ENCODE peak calls at places on chromosome 11, in nine cellular contexts. R, T, E, F, L, U, Q, Y and X are unnamed samples.

GRCh38 chr11:83521647-83522596 is 235.8 kb upstream of the CCDC90B start:
- DNase-seq in R (no peak), T (no peak), E (peak), F (no peak), L (no peak), U (no peak), Q (no peak), Y (no peak), X (peak)

GRCh38 chr11:23569547-23569946 is 709.3 kb upstream of the CCDC179 start:
- DNase-seq in R (no peak), T (no peak), E (no peak), F (no peak), L (no peak), U (no peak), Q (no peak), Y (no peak), X (no peak)

GRCh38 chr11:73159981-73160777 is 18.1 kb upstream of the FCHSD2 start:
- DNase-seq in R (no peak), T (no peak), E (no peak), F (no peak), L (no peak), U (no peak), Q (no peak), Y (no peak), X (no peak)

GRCh38 chr11:111601979-111602864 is at the start of gene SIK2:
- DNase-seq in R (peak), T (no peak), E (peak), F (peak), L (peak), U (peak), Q (peak), Y (peak), X (peak)

GRCh38 chr11:70432580-70432979 is 34.3 kb downstream of the CTTN start:
- DNase-seq in R (no peak), T (no peak), E (no peak), F (no peak), L (no peak), U (no peak), Q (no peak), Y (no peak), X (no peak)

GRCh38 chr11:32884770-32885384 is 7.7 kb upstream of the QSER1 start:
- DNase-seq in R (no peak), T (no peak), E (peak), F (no peak), L (no peak), U (no peak), Q (no peak), Y (no peak), X (no peak)

GRCh38 chr11:10456519-10456918 is 1.5 kb downstream of the AMPD3 start:
- DNase-seq in R (no peak), T (no peak), E (no peak), F (no peak), L (no peak), U (no peak), Q (no peak), Y (no peak), X (no peak)

GRCh38 chr11:117715801-117716200 is 81.2 kb downstream of the DSCAML1 start:
- DNase-seq in R (no peak), T (no peak), E (no peak), F (no peak), L (no peak), U (no peak), Q (no peak), Y (no peak), X (no peak)

GRCh38 chr11:128692750-128693578 is 908 bp upstream of the FLI1 start:
- DNase-seq in R (no peak), T (no peak), E (peak), F (no peak), L (peak), U (no peak), Q (peak), Y (peak), X (no peak)

GRCh38 chr11:19467904-19468303 is 227.2 kb upstream of the E2F8 start:
- DNase-seq in R (no peak), T (no peak), E (no peak), F (no peak), L (no peak), U (no peak), Q (no peak), Y (no peak), X (no peak)

GRCh38 chr11:12272821-12273617 is 104.4 kb upstream of the PARVA start:
- DNase-seq in R (peak), T (peak), E (no peak), F (no peak), L (no peak), U (no peak), Q (no peak), Y (no peak), X (no peak)

GRCh38 chr11:120223793-120224192 is 13.0 kb downstream of the OAF start:
- DNase-seq in R (no peak), T (no peak), E (no peak), F (no peak), L (no peak), U (no peak), Q (no peak), Y (no peak), X (no peak)

GRCh38 chr11:83011333-83012167 is 60.1 kb downstream of the RAB30 start:
- DNase-seq in R (peak), T (no peak), E (no peak), F (no peak), L (no peak), U (no peak), Q (no peak), Y (no peak), X (no peak)

GRCh38 chr11:10655931-10656576 is 37.5 kb downstream of the IRAG1 start:
- DNase-seq in R (no peak), T (no peak), E (no peak), F (no peak), L (no peak), U (no peak), Q (no peak), Y (no peak), X (no peak)

GRCh38 chr11:70158201-70158600 is 44.9 kb upstream of the FADD start:
- DNase-seq in R (no peak), T (no peak), E (peak), F (peak), L (no peak), U (peak), Q (no peak), Y (no peak), X (no peak)

GRCh38 chr11:117074122-117074521 is 24.1 kb downstream of the SIK3 start:
- DNase-seq in R (no peak), T (no peak), E (no peak), F (no peak), L (no peak), U (no peak), Q (no peak), Y (no peak), X (no peak)

GRCh38 chr11:44365616-44366015 is 55.7 kb upstream of the ALX4 start:
- DNase-seq in R (no peak), T (no peak), E (no peak), F (no peak), L (no peak), U (no peak), Q (no peak), Y (no peak), X (no peak)

GRCh38 chr11:126862664-126863247 is 137.8 kb downstream of the KIRREL3 start:
- DNase-seq in R (no peak), T (no peak), E (peak), F (no peak), L (no peak), U (no peak), Q (no peak), Y (no peak), X (no peak)

DNA sequence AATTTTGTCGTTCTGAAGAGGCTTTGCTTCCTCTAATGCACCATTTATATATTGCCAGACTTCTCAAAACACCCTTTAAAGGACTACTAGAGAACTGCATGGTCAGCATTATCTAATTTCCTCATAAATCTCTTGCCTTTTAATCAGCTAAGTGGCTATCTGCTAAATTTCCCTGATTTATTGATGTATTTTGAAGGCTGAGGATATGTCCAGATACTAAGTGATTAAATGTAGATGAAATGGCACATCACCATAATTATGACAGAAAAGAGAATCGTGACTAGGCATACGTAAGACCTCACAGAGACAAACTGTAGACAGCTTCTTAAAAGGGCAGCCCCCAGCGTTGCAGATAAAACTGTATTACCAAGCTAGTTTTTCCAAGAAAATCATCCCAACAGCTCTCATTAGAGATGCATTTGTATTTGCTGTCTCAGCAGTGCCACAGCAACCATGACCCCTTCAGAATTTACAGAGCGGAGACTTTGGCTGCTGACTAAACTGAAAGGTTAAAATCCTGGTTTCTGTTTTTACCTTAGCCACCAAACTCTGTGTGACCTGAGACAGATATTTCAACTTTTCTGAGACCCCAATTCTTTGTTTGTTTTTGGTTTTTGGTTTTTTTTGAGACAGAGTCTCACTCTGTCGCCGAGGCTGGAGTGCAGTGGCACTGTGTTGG is 67.1 kb upstream of the SLN start:
- DNase-seq in R (no peak), T (no peak), E (no peak), F (no peak), L (no peak), U (no peak), Q (no peak), Y (no peak), X (no peak)
- TF ChIP-seq CTCF in R (no peak), T (no peak), E (no peak), F (no peak), L (no peak), U (no peak), Q (no peak), Y (no peak), X (no peak)

GRCh38 chr11:8941341-8942103 is 1.3 kb downstream of the ASCL3 start:
- DNase-seq in R (no peak), T (no peak), E (no peak), F (no peak), L (no peak), U (no peak), Q (no peak), Y (no peak), X (no peak)
- H3K4me3 ChIP-seq in R (no peak), T (no peak), E (no peak), F (no peak), L (no peak), U (no peak), Q (no peak), Y (no peak), X (no peak)

GRCh38 chr11:810040-810567 is 337 bp downstream of the RPLP2 start:
- DNase-seq in R (no peak), T (no peak), E (no peak), F (no peak), L (no peak), U (no peak), Q (no peak), Y (no peak), X (no peak)
- TF ChIP-seq CTCF in R (no peak), T (no peak), E (no peak), F (peak), L (no peak), U (no peak), Q (no peak), Y (no peak), X (no peak)

GRCh38 chr11:122976734-122977454 is 4.7 kb downstream of the BSX start:
- DNase-seq in R (no peak), T (no peak), E (peak), F (no peak), L (no peak), U (no peak), Q (no peak), Y (no peak), X (no peak)
- H3K4me3 ChIP-seq in R (no peak), T (no peak), E (peak), F (no peak), L (no peak), U (no peak), Q (no peak), Y (no peak), X (no peak)

GRCh38 chr11:100851129-100851528 is 164.0 kb downstream of the ARHGAP42 start:
- DNase-seq in R (peak), T (no peak), E (no peak), F (no peak), L (peak), U (no peak), Q (no peak), Y (no peak), X (no peak)

GRCh38 chr11:100851584-100852152 is 164.6 kb downstream of the ARHGAP42 start:
- DNase-seq in R (no peak), T (no peak), E (no peak), F (no peak), L (peak), U (no peak), Q (no peak), Y (no peak), X (no peak)

GRCh38 chr11:100860318-100860896 is 173.3 kb downstream of the ARHGAP42 start:
- DNase-seq in R (no peak), T (no peak), E (peak), F (no peak), L (no peak), U (no peak), Q (no peak), Y (no peak), X (no peak)

GRCh38 chr11:100857236-100858005 is 170.3 kb downstream of the ARHGAP42 start:
- DNase-seq in R (no peak), T (no peak), E (peak), F (no peak), L (no peak), U (no peak), Q (no peak), Y (no peak), X (no peak)

GRCh38 chr11:100855466-100856067 is 168.5 kb downstream of the ARHGAP42 start:
- DNase-seq in R (peak), T (no peak), E (peak), F (no peak), L (peak), U (peak), Q (no peak), Y (no peak), X (no peak)
- TF ChIP-seq CTCF in R (peak), T (peak), E (peak), F (peak), L (peak), U (peak), Q (peak), Y (peak), X (peak)

GRCh38 chr11:76628408-76628947 is 42.1 kb downstream of the LRRC32 start:
- DNase-seq in R (no peak), T (no peak), E (no peak), F (no peak), L (no peak), U (no peak), Q (no peak), Y (no peak), X (no peak)

GRCh38 chr11:76626266-76626665 is 44.3 kb downstream of the LRRC32 start:
- DNase-seq in R (no peak), T (no peak), E (no peak), F (no peak), L (no peak), U (no peak), Q (no peak), Y (no peak), X (no peak)

GRCh38 chr11:76627541-76628082 is 42.9 kb downstream of the LRRC32 start:
- DNase-seq in R (no peak), T (no peak), E (no peak), F (no peak), L (no peak), U (no peak), Q (no peak), Y (no peak), X (no peak)

GRCh38 chr11:76625787-76626186 is 44.8 kb downstream of the LRRC32 start:
- DNase-seq in R (no peak), T (no peak), E (no peak), F (no peak), L (no peak), U (no peak), Q (no peak), Y (no peak), X (no peak)

DNA sequence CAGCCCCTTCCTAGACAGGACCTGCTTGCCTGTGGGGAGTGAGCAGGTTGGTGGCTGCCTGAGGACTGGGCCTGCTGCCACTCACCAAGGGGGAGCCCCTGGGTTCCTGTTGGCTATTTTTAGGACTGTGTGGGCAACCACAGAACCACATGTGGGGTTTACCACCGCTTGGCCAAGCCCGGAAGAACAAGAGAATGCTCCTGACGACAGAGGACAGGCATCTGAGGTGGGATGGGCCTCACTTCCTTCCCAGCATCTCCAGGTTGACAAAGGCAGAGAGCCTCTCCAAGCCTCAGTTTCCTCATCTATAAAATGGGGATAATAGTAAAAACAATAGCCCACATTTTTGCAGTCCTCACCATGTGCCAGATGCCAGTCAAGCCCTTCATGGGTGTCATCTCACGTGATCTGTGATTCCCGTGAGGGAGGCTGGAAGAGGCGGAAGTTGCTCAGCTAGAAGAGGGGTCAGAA is 43.6 kb downstream of the LRRC32 start:
- DNase-seq in R (peak), T (no peak), E (no peak), F (no peak), L (peak), U (no peak), Q (no peak), Y (no peak), X (peak)
- H3K4me3 ChIP-seq in R (no peak), T (no peak), E (no peak), F (no peak), L (no peak), U (no peak), Q (no peak), Y (no peak), X (no peak)

DNA sequence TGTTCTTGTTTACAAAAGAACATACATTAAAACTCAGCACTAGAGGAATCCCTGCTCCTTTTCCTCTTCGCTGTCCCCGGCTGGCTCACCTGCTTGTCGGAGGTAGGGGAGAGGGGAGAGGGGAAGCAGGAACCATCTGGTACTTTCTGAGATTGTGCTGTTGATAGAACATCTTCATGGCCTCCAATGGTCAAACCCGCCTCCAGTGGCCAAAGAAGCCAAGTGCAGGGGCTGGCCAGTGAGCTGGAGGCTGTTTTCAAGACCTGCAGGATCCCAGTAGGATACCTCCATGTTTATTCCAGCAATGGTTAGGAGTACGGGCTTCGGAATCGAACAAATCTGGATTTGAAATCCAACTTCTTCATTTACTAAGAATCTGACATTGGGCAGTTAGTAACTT is 92.6 kb downstream of the PKNOX2 start:
- DNase-seq in R (no peak), T (no peak), E (peak), F (no peak), L (no peak), U (peak), Q (no peak), Y (no peak), X (no peak)
- TF ChIP-seq CTCF in R (peak), T (peak), E (peak), F (no peak), L (peak), U (no peak), Q (no peak), Y (no peak), X (peak)

GRCh38 chr11:1872267-1872985 is 19.3 kb downstream of the PRR33 start:
- DNase-seq in R (no peak), T (no peak), E (no peak), F (no peak), L (no peak), U (no peak), Q (peak), Y (no peak), X (no peak)

GRCh38 chr11:1875093-1875785 is 16.5 kb downstream of the PRR33 start:
- DNase-seq in R (no peak), T (no peak), E (no peak), F (peak), L (no peak), U (no peak), Q (peak), Y (peak), X (no peak)

GRCh38 chr11:1874406-1875092 is 17.1 kb downstream of the PRR33 start:
- DNase-seq in R (no peak), T (no peak), E (no peak), F (no peak), L (no peak), U (no peak), Q (peak), Y (no peak), X (no peak)

GRCh38 chr11:1871531-1871930 is 18.6 kb downstream of the LSP1 start:
- DNase-seq in R (no peak), T (no peak), E (no peak), F (no peak), L (no peak), U (no peak), Q (no peak), Y (no peak), X (no peak)

DNA sequence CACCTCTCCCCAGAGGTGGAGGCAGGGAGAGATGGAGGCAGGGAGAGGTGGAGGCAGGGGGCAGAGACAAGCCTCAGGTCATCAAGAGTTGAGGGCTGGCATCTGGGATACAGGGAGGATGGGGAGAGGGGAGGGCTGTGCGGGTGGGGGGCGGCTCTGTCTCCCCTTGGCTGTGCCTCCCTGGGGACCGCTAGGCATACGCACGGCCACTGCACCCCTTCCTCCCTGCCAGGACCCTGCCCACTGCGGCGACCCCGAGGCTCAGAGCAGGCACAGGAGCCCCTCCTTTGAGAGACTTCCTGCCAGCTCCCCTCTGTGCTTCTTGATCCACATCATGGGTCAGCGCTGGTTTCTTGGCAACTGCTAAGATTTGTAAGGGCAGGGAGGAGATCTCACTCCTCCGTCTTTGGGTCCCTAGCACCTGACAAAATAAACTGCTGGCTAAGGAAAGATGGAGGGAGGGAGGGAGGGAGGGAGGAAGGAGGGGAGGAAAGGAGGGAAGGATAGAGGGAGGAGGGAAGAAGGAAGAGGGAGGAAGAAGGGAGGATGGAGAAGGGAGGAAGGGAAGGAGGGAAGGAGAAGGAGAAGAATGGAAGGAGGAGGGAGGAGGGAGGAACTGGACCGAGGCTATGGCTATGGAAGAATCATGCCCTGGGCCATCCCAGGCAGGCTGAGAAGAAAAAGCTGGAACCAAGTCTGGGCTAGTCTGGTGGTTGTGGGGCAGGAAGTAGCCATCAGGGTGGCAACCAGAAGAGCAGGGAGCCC is 18.5 kb downstream of the PRR33 start:
- DNase-seq in R (peak), T (no peak), E (no peak), F (no peak), L (peak), U (no peak), Q (peak), Y (no peak), X (no peak)
- H3K4me3 ChIP-seq in R (no peak), T (no peak), E (no peak), F (no peak), L (no peak), U (no peak), Q (no peak), Y (no peak), X (no peak)